ENCODE peak calls at places on chromosome 1, in eight cellular contexts. One of them, this sample, is unnamed. For H3K4me1, the result is how much of the 10 kb centered on the place peaks cover.

GRCh38 chr1:53956308-53957168 is 10.4 kb downstream of the LRRC42 start:
- DNase-seq in hepatocyte: no peak
- DNase-seq in kidney: no peak
- DNase-seq in A549: no peak
- DNase-seq in ovary: no peak
- DNase-seq in cardiac muscle cell: peak
- DNase-seq in OCI-LY7: no peak
- DNase-seq in uterus: no peak
- DNase-seq in this sample: no peak

GRCh38 chr1:43172532-43172972 is 422 bp downstream of the CFAP57 start:
- DNase-seq in A549: peak
- DNase-seq in ovary: no peak
- DNase-seq in cardiac muscle cell: peak
- DNase-seq in uterus: peak
- DNase-seq in hepatocyte: peak
- DNase-seq in kidney: peak
- DNase-seq in OCI-LY7: peak
- DNase-seq in this sample: peak

GRCh38 chr1:179447489-179447888 is 81.7 kb downstream of the AXDND1 start:
- DNase-seq in kidney: no peak
- DNase-seq in ovary: no peak
- DNase-seq in uterus: no peak
- DNase-seq in cardiac muscle cell: peak
- DNase-seq in hepatocyte: no peak
- DNase-seq in A549: no peak
- DNase-seq in OCI-LY7: peak
- DNase-seq in this sample: no peak

GRCh38 chr1:87204441-87204840 is 124.2 kb upstream of the LMO4 start:
- DNase-seq in hepatocyte: no peak
- DNase-seq in cardiac muscle cell: no peak
- DNase-seq in OCI-LY7: no peak
- DNase-seq in A549: no peak
- DNase-seq in ovary: no peak
- DNase-seq in uterus: no peak
- DNase-seq in kidney: no peak
- DNase-seq in this sample: no peak

GRCh38 chr1:22229374-22229773 is 86.5 kb upstream of the WNT4 start:
- DNase-seq in hepatocyte: peak
- DNase-seq in cardiac muscle cell: peak
- DNase-seq in A549: peak
- DNase-seq in ovary: no peak
- DNase-seq in kidney: no peak
- DNase-seq in OCI-LY7: no peak
- DNase-seq in uterus: no peak
- DNase-seq in this sample: no peak

GRCh38 chr1:230281531-230281930 is 144.6 kb downstream of the PGBD5 start:
- DNase-seq in OCI-LY7: no peak
- DNase-seq in hepatocyte: no peak
- DNase-seq in A549: no peak
- DNase-seq in kidney: no peak
- DNase-seq in uterus: peak
- DNase-seq in ovary: peak
- DNase-seq in cardiac muscle cell: no peak
- DNase-seq in this sample: no peak

GRCh38 chr1:59697138-59697811 is 117.5 kb upstream of the HOOK1 start:
- DNase-seq in kidney: no peak
- DNase-seq in cardiac muscle cell: peak
- DNase-seq in OCI-LY7: no peak
- DNase-seq in ovary: no peak
- DNase-seq in A549: no peak
- DNase-seq in uterus: no peak
- DNase-seq in hepatocyte: no peak
- DNase-seq in this sample: peak

GRCh38 chr1:182288749-182289604 is 102.6 kb downstream of the GLUL start:
- DNase-seq in OCI-LY7: no peak
- DNase-seq in cardiac muscle cell: no peak
- DNase-seq in uterus: no peak
- DNase-seq in kidney: no peak
- DNase-seq in ovary: no peak
- DNase-seq in A549: no peak
- DNase-seq in hepatocyte: peak
- DNase-seq in this sample: no peak

GRCh38 chr1:90045853-90046563 is 51.1 kb downstream of the ZNF326 start:
- DNase-seq in ovary: no peak
- DNase-seq in kidney: no peak
- DNase-seq in uterus: no peak
- DNase-seq in hepatocyte: peak
- DNase-seq in cardiac muscle cell: peak
- DNase-seq in OCI-LY7: peak
- DNase-seq in A549: peak
- DNase-seq in this sample: peak

GRCh38 chr1:89295187-89295586 is 22.5 kb upstream of the GBP5 start:
- DNase-seq in kidney: no peak
- DNase-seq in ovary: no peak
- DNase-seq in OCI-LY7: no peak
- DNase-seq in A549: no peak
- DNase-seq in hepatocyte: no peak
- DNase-seq in uterus: no peak
- DNase-seq in cardiac muscle cell: no peak
- DNase-seq in this sample: peak

GRCh38 chr1:180252638-180253536 is 22.8 kb downstream of the LHX4 start:
- DNase-seq in A549: peak
- DNase-seq in ovary: no peak
- DNase-seq in cardiac muscle cell: peak
- DNase-seq in uterus: peak
- DNase-seq in hepatocyte: peak
- DNase-seq in kidney: peak
- DNase-seq in OCI-LY7: peak
- DNase-seq in this sample: peak

GRCh38 chr1:164779376-164779775 is 220.4 kb downstream of the PBX1 start:
- DNase-seq in ovary: no peak
- DNase-seq in cardiac muscle cell: no peak
- DNase-seq in OCI-LY7: no peak
- DNase-seq in uterus: no peak
- DNase-seq in kidney: no peak
- DNase-seq in hepatocyte: no peak
- DNase-seq in A549: no peak
- DNase-seq in this sample: no peak

GRCh38 chr1:233340031-233340555 is 12.6 kb downstream of the MAP3K21 start:
- DNase-seq in ovary: no peak
- DNase-seq in cardiac muscle cell: no peak
- DNase-seq in hepatocyte: no peak
- DNase-seq in kidney: no peak
- DNase-seq in OCI-LY7: no peak
- DNase-seq in A549: no peak
- DNase-seq in uterus: no peak
- DNase-seq in this sample: no peak

GRCh38 chr1:233337505-233337904 is 10.0 kb downstream of the MAP3K21 start:
- DNase-seq in uterus: no peak
- DNase-seq in cardiac muscle cell: no peak
- DNase-seq in kidney: no peak
- DNase-seq in A549: no peak
- DNase-seq in hepatocyte: no peak
- DNase-seq in ovary: no peak
- DNase-seq in OCI-LY7: no peak
- DNase-seq in this sample: no peak

GRCh38 chr1:233343262-233343661 is 15.7 kb downstream of the MAP3K21 start:
- DNase-seq in kidney: no peak
- DNase-seq in cardiac muscle cell: no peak
- DNase-seq in A549: no peak
- DNase-seq in OCI-LY7: no peak
- DNase-seq in ovary: no peak
- DNase-seq in hepatocyte: no peak
- DNase-seq in uterus: no peak
- DNase-seq in this sample: no peak

GRCh38 chr1:233338102-233338501 is 10.6 kb downstream of the MAP3K21 start:
- DNase-seq in hepatocyte: no peak
- DNase-seq in kidney: no peak
- DNase-seq in A549: no peak
- DNase-seq in OCI-LY7: no peak
- DNase-seq in ovary: no peak
- DNase-seq in cardiac muscle cell: no peak
- DNase-seq in uterus: no peak
- DNase-seq in this sample: no peak

DNA sequence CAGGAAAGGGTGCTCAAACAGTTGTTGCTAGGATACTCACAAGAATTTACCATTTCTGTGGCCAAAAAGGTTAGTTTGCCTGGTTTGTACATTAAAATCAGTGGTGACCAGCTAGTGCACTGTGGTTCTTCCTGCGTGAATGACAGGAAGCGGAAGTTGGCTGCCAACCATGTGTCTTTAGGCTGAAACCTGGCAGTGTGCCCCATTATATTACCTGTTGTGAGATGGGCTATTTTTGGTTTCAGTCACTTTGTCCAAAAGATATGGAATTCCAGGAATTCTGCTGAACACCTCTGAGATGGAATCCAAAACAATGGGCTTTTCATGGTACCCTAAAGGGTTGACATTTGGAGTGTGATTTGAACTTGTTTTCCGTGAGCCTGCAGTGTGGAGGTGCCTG is 13.6 kb downstream of the MAP3K21 start:
- DNase-seq in cardiac muscle cell: no peak
- DNase-seq in A549: no peak
- DNase-seq in hepatocyte: no peak
- DNase-seq in uterus: no peak
- DNase-seq in kidney: no peak
- DNase-seq in OCI-LY7: no peak
- DNase-seq in ovary: no peak
- DNase-seq in this sample: no peak
- H3K27ac ChIP-seq in cardiac muscle cell: no peak
- H3K27ac ChIP-seq in A549: no peak
- H3K27ac ChIP-seq in hepatocyte: no peak
- H3K27ac ChIP-seq in uterus: no peak
- H3K27ac ChIP-seq in kidney: peak
- H3K27ac ChIP-seq in OCI-LY7: no peak
- H3K27ac ChIP-seq in ovary: no peak
- H3K27ac ChIP-seq in this sample: no peak

DNA sequence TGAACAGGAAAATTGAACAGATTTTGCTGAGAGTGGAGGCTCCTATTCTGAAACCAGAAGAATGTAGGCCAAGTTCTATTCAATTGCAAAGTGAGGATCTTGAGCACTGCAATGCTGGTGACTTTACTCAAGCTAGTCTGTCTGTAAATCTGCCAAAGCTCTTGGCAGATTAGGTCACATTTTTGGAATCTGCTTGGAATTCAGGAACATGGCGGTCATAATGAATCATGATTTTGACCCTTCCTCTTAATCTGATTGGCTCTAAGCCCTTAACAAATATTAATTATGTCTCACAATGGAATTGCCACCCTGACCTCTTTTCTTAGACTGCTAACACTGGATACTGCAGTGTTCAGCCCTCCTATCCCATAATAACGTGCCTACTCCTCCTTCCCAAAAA is 7.2 kb upstream of the GNG12 start:
- DNase-seq in OCI-LY7: no peak
- DNase-seq in kidney: no peak
- DNase-seq in hepatocyte: no peak
- DNase-seq in cardiac muscle cell: peak
- DNase-seq in ovary: no peak
- DNase-seq in A549: no peak
- DNase-seq in uterus: no peak
- DNase-seq in this sample: no peak
- H3K4me1 ChIP-seq in OCI-LY7: under half
- H3K4me1 ChIP-seq in kidney: under half
- H3K4me1 ChIP-seq in hepatocyte: under half
- H3K4me1 ChIP-seq in cardiac muscle cell: under half
- H3K4me1 ChIP-seq in ovary: under half
- H3K4me1 ChIP-seq in A549: half or more
- H3K4me1 ChIP-seq in uterus: under half
- H3K4me1 ChIP-seq in this sample: under half

GRCh38 chr1:3321559-3322439 is 132.7 kb upstream of the ARHGEF16 start:
- DNase-seq in ovary: no peak
- DNase-seq in hepatocyte: no peak
- DNase-seq in A549: no peak
- DNase-seq in cardiac muscle cell: no peak
- DNase-seq in uterus: no peak
- DNase-seq in kidney: no peak
- DNase-seq in OCI-LY7: no peak
- DNase-seq in this sample: no peak

GRCh38 chr1:3323791-3324703 is 130.4 kb upstream of the ARHGEF16 start:
- DNase-seq in uterus: no peak
- DNase-seq in OCI-LY7: no peak
- DNase-seq in hepatocyte: no peak
- DNase-seq in cardiac muscle cell: no peak
- DNase-seq in ovary: no peak
- DNase-seq in kidney: no peak
- DNase-seq in A549: no peak
- DNase-seq in this sample: no peak

GRCh38 chr1:3322440-3323020 is 131.9 kb upstream of the ARHGEF16 start:
- DNase-seq in hepatocyte: no peak
- DNase-seq in ovary: no peak
- DNase-seq in cardiac muscle cell: no peak
- DNase-seq in kidney: no peak
- DNase-seq in uterus: no peak
- DNase-seq in A549: no peak
- DNase-seq in OCI-LY7: no peak
- DNase-seq in this sample: no peak

GRCh38 chr1:3324704-3325535 is 129.5 kb upstream of the ARHGEF16 start:
- DNase-seq in kidney: no peak
- DNase-seq in A549: no peak
- DNase-seq in ovary: no peak
- DNase-seq in cardiac muscle cell: no peak
- DNase-seq in OCI-LY7: no peak
- DNase-seq in uterus: no peak
- DNase-seq in hepatocyte: no peak
- DNase-seq in this sample: no peak

GRCh38 chr1:3323021-3323790 is 131.3 kb upstream of the ARHGEF16 start:
- DNase-seq in kidney: no peak
- DNase-seq in ovary: no peak
- DNase-seq in uterus: no peak
- DNase-seq in hepatocyte: peak
- DNase-seq in OCI-LY7: no peak
- DNase-seq in A549: no peak
- DNase-seq in cardiac muscle cell: no peak
- DNase-seq in this sample: no peak
- H3K27ac ChIP-seq in kidney: no peak
- H3K27ac ChIP-seq in ovary: no peak
- H3K27ac ChIP-seq in uterus: no peak
- H3K27ac ChIP-seq in hepatocyte: peak
- H3K27ac ChIP-seq in OCI-LY7: no peak
- H3K27ac ChIP-seq in A549: no peak
- H3K27ac ChIP-seq in cardiac muscle cell: peak
- H3K27ac ChIP-seq in this sample: no peak

DNA sequence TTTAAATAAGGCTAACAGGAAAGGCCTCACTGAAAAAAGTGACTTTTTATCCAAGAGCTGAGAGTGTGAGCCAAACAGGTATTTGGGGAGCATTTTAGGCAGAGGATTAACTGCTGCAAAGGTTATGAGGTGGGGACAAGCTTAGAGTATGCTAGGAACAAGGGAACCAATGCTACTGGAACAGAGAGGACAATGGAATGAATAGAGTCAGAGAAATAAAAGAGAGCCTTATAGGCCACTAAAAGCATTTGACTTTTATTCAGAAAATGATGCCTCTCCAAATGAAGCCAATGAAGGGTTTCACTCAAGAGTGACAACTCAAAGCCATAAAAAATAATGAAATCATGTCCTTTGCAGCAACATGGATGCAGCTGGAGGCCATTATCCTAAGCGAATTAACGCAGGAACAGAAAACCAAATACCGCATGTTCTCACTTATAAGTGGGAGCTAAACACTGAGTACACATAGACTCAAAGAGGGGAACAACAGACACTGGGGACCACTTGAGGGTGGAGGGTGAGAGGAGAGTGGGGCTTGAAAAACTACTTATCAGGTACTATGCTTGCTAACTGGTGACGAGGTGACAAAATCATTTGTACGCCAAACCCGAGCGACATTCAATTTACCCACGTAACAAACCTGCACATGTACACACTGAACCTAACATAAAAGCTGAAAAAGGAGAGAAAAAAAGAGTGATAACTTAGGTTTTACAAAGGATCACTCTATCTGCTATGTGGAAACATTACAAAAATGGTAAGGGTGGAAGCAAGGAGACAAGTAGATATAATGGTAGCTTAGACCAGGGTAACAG is 11.1 kb downstream of the PTP4A2 start:
- DNase-seq in cardiac muscle cell: no peak
- DNase-seq in ovary: no peak
- DNase-seq in uterus: no peak
- DNase-seq in A549: no peak
- DNase-seq in hepatocyte: no peak
- DNase-seq in kidney: no peak
- DNase-seq in OCI-LY7: no peak
- DNase-seq in this sample: no peak
- H3K4me1 ChIP-seq in cardiac muscle cell: half or more
- H3K4me1 ChIP-seq in ovary: under half
- H3K4me1 ChIP-seq in uterus: under half
- H3K4me1 ChIP-seq in A549: half or more
- H3K4me1 ChIP-seq in hepatocyte: half or more
- H3K4me1 ChIP-seq in kidney: under half
- H3K4me1 ChIP-seq in OCI-LY7: half or more
- H3K4me1 ChIP-seq in this sample: half or more

This sample was measured in CD4-positive, CD25-positive, alpha-beta regulatory T cell.